ENCODE peak calls at places on chromosomes 11 and 22, in eight cellular contexts. One of them, this sample, is unnamed.

GRCh38 chr11:75083217-75083605 is 13.5 kb downstream of the OR2AT4 start:
- DNase-seq in AG09319: no peak
- DNase-seq in psoas muscle: no peak
- DNase-seq in tibial artery: no peak
- DNase-seq in colonic mucosa: no peak
- DNase-seq in CD14-positive monocyte: no peak
- DNase-seq in mucosa of descending colon: no peak
- DNase-seq in CD4-positive, alpha-beta T cell: no peak
- DNase-seq in this sample: no peak

GRCh38 chr22:36584666-36585065 is 55.7 kb upstream of the EIF3D start:
- DNase-seq in psoas muscle: no peak
- DNase-seq in mucosa of descending colon: no peak
- DNase-seq in CD14-positive monocyte: no peak
- DNase-seq in tibial artery: no peak
- DNase-seq in AG09319: no peak
- DNase-seq in CD4-positive, alpha-beta T cell: no peak
- DNase-seq in colonic mucosa: no peak
- DNase-seq in this sample: no peak

GRCh38 chr22:24146791-24147353 is 34.4 kb upstream of the SUSD2 start:
- DNase-seq in mucosa of descending colon: no peak
- DNase-seq in CD14-positive monocyte: no peak
- DNase-seq in tibial artery: peak
- DNase-seq in colonic mucosa: peak
- DNase-seq in psoas muscle: no peak
- DNase-seq in CD4-positive, alpha-beta T cell: no peak
- DNase-seq in AG09319: peak
- DNase-seq in this sample: no peak

GRCh38 chr11:11022126-11022730 is 164.4 kb upstream of the ZBED5 start:
- DNase-seq in colonic mucosa: peak
- DNase-seq in CD4-positive, alpha-beta T cell: no peak
- DNase-seq in mucosa of descending colon: no peak
- DNase-seq in AG09319: no peak
- DNase-seq in psoas muscle: no peak
- DNase-seq in tibial artery: no peak
- DNase-seq in CD14-positive monocyte: no peak
- DNase-seq in this sample: no peak

GRCh38 chr11:68598816-68599653 is 85.3 kb upstream of the GAL start:
- DNase-seq in AG09319: no peak
- DNase-seq in tibial artery: no peak
- DNase-seq in mucosa of descending colon: no peak
- DNase-seq in CD14-positive monocyte: no peak
- DNase-seq in psoas muscle: no peak
- DNase-seq in colonic mucosa: no peak
- DNase-seq in CD4-positive, alpha-beta T cell: no peak
- DNase-seq in this sample: no peak

GRCh38 chr22:48974443-48975251 is 853.0 kb downstream of the BRD1 start:
- DNase-seq in mucosa of descending colon: no peak
- DNase-seq in CD14-positive monocyte: no peak
- DNase-seq in AG09319: no peak
- DNase-seq in psoas muscle: no peak
- DNase-seq in CD4-positive, alpha-beta T cell: no peak
- DNase-seq in colonic mucosa: no peak
- DNase-seq in tibial artery: peak
- DNase-seq in this sample: no peak

GRCh38 chr11:117882539-117882938 is 6.1 kb upstream of the FXYD6 start:
- DNase-seq in CD14-positive monocyte: no peak
- DNase-seq in AG09319: no peak
- DNase-seq in CD4-positive, alpha-beta T cell: no peak
- DNase-seq in psoas muscle: no peak
- DNase-seq in colonic mucosa: no peak
- DNase-seq in mucosa of descending colon: no peak
- DNase-seq in tibial artery: no peak
- DNase-seq in this sample: no peak

GRCh38 chr11:15175780-15176179 is 61.1 kb downstream of the INSC start:
- DNase-seq in colonic mucosa: no peak
- DNase-seq in tibial artery: no peak
- DNase-seq in CD4-positive, alpha-beta T cell: no peak
- DNase-seq in CD14-positive monocyte: no peak
- DNase-seq in AG09319: no peak
- DNase-seq in psoas muscle: no peak
- DNase-seq in mucosa of descending colon: no peak
- DNase-seq in this sample: no peak

GRCh38 chr11:129315781-129316579 is 59.7 kb upstream of the BARX2 start:
- DNase-seq in AG09319: no peak
- DNase-seq in mucosa of descending colon: peak
- DNase-seq in psoas muscle: no peak
- DNase-seq in CD4-positive, alpha-beta T cell: no peak
- DNase-seq in CD14-positive monocyte: no peak
- DNase-seq in tibial artery: no peak
- DNase-seq in colonic mucosa: peak
- DNase-seq in this sample: no peak

GRCh38 chr11:122180435-122180834 is 64.4 kb upstream of the BLID start:
- DNase-seq in psoas muscle: peak
- DNase-seq in mucosa of descending colon: no peak
- DNase-seq in CD4-positive, alpha-beta T cell: no peak
- DNase-seq in tibial artery: peak
- DNase-seq in CD14-positive monocyte: no peak
- DNase-seq in colonic mucosa: no peak
- DNase-seq in AG09319: peak
- DNase-seq in this sample: no peak

GRCh38 chr11:38648597-38648996 is 2050.6 kb upstream of the RAG2 start:
- DNase-seq in mucosa of descending colon: no peak
- DNase-seq in AG09319: no peak
- DNase-seq in tibial artery: no peak
- DNase-seq in CD4-positive, alpha-beta T cell: no peak
- DNase-seq in CD14-positive monocyte: no peak
- DNase-seq in psoas muscle: no peak
- DNase-seq in colonic mucosa: no peak
- DNase-seq in this sample: no peak

GRCh38 chr11:72013765-72014711 is 15.3 kb downstream of the IL18BP start:
- DNase-seq in mucosa of descending colon: no peak
- DNase-seq in tibial artery: peak
- DNase-seq in CD14-positive monocyte: no peak
- DNase-seq in colonic mucosa: no peak
- DNase-seq in CD4-positive, alpha-beta T cell: no peak
- DNase-seq in AG09319: no peak
- DNase-seq in psoas muscle: no peak
- DNase-seq in this sample: peak

GRCh38 chr11:131999084-131999483 is 628.7 kb downstream of the NTM start:
- DNase-seq in colonic mucosa: no peak
- DNase-seq in tibial artery: no peak
- DNase-seq in AG09319: no peak
- DNase-seq in mucosa of descending colon: no peak
- DNase-seq in CD14-positive monocyte: no peak
- DNase-seq in CD4-positive, alpha-beta T cell: no peak
- DNase-seq in psoas muscle: no peak
- DNase-seq in this sample: no peak

GRCh38 chr22:45529097-45529496 is 26.4 kb downstream of the FBLN1 start:
- DNase-seq in colonic mucosa: no peak
- DNase-seq in mucosa of descending colon: no peak
- DNase-seq in AG09319: no peak
- DNase-seq in tibial artery: no peak
- DNase-seq in CD4-positive, alpha-beta T cell: no peak
- DNase-seq in CD14-positive monocyte: no peak
- DNase-seq in psoas muscle: no peak
- DNase-seq in this sample: no peak

DNA sequence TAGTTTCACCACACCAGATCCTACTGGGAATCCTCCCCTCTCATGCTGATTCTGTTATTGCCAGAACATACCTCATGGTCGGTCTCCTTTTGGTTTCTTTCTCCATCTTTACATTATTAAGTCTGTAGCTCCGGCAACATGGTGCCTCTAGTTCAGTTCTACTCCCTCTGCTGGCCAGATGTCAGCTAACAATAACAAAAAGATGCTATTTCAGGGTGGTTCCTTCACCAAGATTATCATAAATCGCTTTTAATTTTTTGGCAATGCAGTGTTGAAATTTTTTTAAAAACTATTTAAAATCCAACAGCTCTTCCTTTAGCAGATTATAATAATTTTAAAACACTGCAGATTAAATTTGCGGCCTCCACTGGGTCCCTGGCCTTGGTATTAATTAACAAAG is 492.8 kb upstream of the KIRREL3 start:
- DNase-seq in tibial artery: no peak
- DNase-seq in CD14-positive monocyte: no peak
- DNase-seq in psoas muscle: no peak
- DNase-seq in AG09319: no peak
- DNase-seq in mucosa of descending colon: no peak
- DNase-seq in colonic mucosa: no peak
- DNase-seq in CD4-positive, alpha-beta T cell: no peak
- DNase-seq in this sample: no peak
- TF ChIP-seq CTCF in tibial artery: no peak
- TF ChIP-seq CTCF in CD14-positive monocyte: no peak
- TF ChIP-seq CTCF in psoas muscle: no peak
- TF ChIP-seq CTCF in AG09319: peak
- TF ChIP-seq CTCF in mucosa of descending colon: no peak
- TF ChIP-seq CTCF in colonic mucosa: peak
- TF ChIP-seq CTCF in CD4-positive, alpha-beta T cell: no peak
- TF ChIP-seq CTCF in this sample: no peak

DNA sequence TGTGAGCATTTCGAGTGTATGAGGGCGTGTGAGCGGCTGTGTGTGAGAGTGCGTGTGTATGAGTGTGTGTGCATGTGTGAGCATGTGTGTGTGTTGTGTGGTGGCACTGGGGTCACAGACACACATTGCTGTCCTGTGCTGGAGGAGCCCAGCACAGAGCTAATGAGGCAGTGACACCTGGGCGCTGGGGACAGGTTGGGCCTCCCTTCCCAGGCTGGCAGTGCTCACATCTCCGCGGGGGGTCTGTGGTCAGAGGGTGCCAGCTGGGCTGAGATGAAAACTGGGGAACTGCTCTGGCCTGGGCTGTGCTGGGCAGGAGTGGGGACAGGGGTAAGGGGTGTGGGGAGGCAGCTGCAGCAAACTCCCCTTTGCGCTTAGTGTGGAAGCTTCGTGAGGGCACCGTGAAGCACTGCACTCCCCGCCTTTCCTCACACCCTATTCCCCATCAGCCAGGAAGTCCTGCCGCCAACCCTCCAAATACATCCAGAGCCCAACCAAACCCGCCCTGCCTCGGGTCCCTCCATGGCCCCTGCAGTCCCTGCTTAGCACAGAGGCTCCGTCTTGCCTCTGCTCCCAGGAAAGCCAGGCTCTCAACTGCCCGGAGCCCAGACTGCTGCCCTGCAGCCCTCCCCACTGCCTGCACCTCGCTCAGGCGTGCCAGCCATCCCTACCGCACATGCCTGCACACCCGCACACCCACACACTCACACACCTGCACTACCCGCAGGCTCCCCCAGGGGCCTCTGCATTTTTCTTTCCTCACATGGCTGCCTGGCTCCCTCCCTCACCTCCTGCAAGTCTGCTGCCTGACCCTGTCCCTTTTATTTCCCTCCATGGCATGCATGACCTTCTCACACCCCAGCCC is 62.0 kb upstream of the THY1 start:
- DNase-seq in CD4-positive, alpha-beta T cell: no peak
- DNase-seq in mucosa of descending colon: no peak
- DNase-seq in AG09319: no peak
- DNase-seq in colonic mucosa: no peak
- DNase-seq in tibial artery: peak
- DNase-seq in psoas muscle: no peak
- DNase-seq in CD14-positive monocyte: peak
- DNase-seq in this sample: no peak
- TF ChIP-seq CTCF in CD4-positive, alpha-beta T cell: no peak
- TF ChIP-seq CTCF in mucosa of descending colon: no peak
- TF ChIP-seq CTCF in AG09319: no peak
- TF ChIP-seq CTCF in colonic mucosa: no peak
- TF ChIP-seq CTCF in tibial artery: no peak
- TF ChIP-seq CTCF in psoas muscle: no peak
- TF ChIP-seq CTCF in CD14-positive monocyte: peak
- TF ChIP-seq CTCF in this sample: no peak

GRCh38 chr11:115217726-115218311 is 286.4 kb downstream of the CADM1 start:
- DNase-seq in tibial artery: no peak
- DNase-seq in CD4-positive, alpha-beta T cell: no peak
- DNase-seq in CD14-positive monocyte: no peak
- DNase-seq in psoas muscle: no peak
- DNase-seq in mucosa of descending colon: no peak
- DNase-seq in colonic mucosa: no peak
- DNase-seq in AG09319: no peak
- DNase-seq in this sample: no peak

GRCh38 chr11:115214644-115215305 is 289.4 kb downstream of the CADM1 start:
- DNase-seq in CD4-positive, alpha-beta T cell: no peak
- DNase-seq in CD14-positive monocyte: no peak
- DNase-seq in mucosa of descending colon: no peak
- DNase-seq in AG09319: no peak
- DNase-seq in colonic mucosa: no peak
- DNase-seq in psoas muscle: no peak
- DNase-seq in tibial artery: no peak
- DNase-seq in this sample: no peak

GRCh38 chr11:115213007-115213406 is 291.2 kb downstream of the CADM1 start:
- DNase-seq in CD14-positive monocyte: no peak
- DNase-seq in psoas muscle: no peak
- DNase-seq in CD4-positive, alpha-beta T cell: no peak
- DNase-seq in colonic mucosa: no peak
- DNase-seq in mucosa of descending colon: no peak
- DNase-seq in tibial artery: no peak
- DNase-seq in AG09319: no peak
- DNase-seq in this sample: no peak

GRCh38 chr11:115219378-115219777 is 284.8 kb downstream of the CADM1 start:
- DNase-seq in colonic mucosa: no peak
- DNase-seq in mucosa of descending colon: no peak
- DNase-seq in psoas muscle: no peak
- DNase-seq in AG09319: no peak
- DNase-seq in CD14-positive monocyte: no peak
- DNase-seq in CD4-positive, alpha-beta T cell: no peak
- DNase-seq in tibial artery: no peak
- DNase-seq in this sample: no peak

GRCh38 chr11:115215694-115216615 is 288.3 kb downstream of the CADM1 start:
- DNase-seq in CD4-positive, alpha-beta T cell: no peak
- DNase-seq in tibial artery: no peak
- DNase-seq in CD14-positive monocyte: no peak
- DNase-seq in colonic mucosa: no peak
- DNase-seq in AG09319: no peak
- DNase-seq in mucosa of descending colon: no peak
- DNase-seq in psoas muscle: no peak
- DNase-seq in this sample: no peak
- TF ChIP-seq CTCF in CD4-positive, alpha-beta T cell: peak
- TF ChIP-seq CTCF in tibial artery: no peak
- TF ChIP-seq CTCF in CD14-positive monocyte: no peak
- TF ChIP-seq CTCF in colonic mucosa: no peak
- TF ChIP-seq CTCF in AG09319: no peak
- TF ChIP-seq CTCF in mucosa of descending colon: no peak
- TF ChIP-seq CTCF in psoas muscle: peak
- TF ChIP-seq CTCF in this sample: no peak

DNA sequence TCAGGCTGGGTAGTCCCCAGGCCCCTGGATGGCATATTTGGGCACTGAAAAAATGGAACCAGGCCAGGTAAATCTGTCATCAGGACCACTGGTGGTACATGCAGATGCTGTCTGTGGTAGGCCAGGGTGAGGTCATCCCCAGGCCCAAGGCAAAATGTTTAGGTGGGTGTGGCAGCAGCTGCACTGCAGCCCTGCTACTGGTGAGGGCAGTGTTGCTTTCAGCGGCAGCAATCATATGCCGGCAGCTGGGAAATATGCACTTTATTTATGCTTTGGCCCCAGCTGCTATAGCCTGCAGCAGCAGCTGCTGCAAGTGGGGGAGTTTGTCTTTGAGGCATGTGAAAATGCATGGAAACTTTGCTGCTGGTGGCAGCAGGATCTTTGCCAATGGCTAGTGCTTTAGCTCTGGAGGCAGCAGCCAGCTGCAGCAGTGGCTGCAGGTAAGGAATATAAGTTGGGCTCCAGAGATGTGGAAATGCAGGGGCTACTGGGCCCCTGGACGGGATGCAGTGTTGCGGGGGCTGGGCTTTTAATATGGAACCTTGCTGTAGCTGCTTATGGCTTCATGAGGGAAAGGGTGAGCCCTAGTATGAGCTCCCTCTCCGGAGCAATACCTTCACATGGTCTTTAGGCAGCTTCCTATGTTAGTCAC is 365.7 kb upstream of the CADM1 start:
- DNase-seq in colonic mucosa: no peak
- DNase-seq in mucosa of descending colon: peak
- DNase-seq in tibial artery: no peak
- DNase-seq in CD14-positive monocyte: peak
- DNase-seq in AG09319: no peak
- DNase-seq in CD4-positive, alpha-beta T cell: no peak
- DNase-seq in psoas muscle: no peak
- DNase-seq in this sample: no peak
- TF ChIP-seq CTCF in colonic mucosa: peak
- TF ChIP-seq CTCF in mucosa of descending colon: no peak
- TF ChIP-seq CTCF in tibial artery: no peak
- TF ChIP-seq CTCF in CD14-positive monocyte: peak
- TF ChIP-seq CTCF in AG09319: no peak
- TF ChIP-seq CTCF in CD4-positive, alpha-beta T cell: no peak
- TF ChIP-seq CTCF in psoas muscle: peak
- TF ChIP-seq CTCF in this sample: no peak

This sample was measured in omental fat pad.